ENCODE peak calls at places on chromosomes 1 and 21, in five cellular contexts. Z is mesenchymal stem cell, V is endodermal cell, K is IMR-90, A is fibroblast of lung. F is an unnamed sample.

GRCh38 chr1:35184495-35185199 is 8.3 kb downstream of the SFPQ start:
- DNase-seq in Z (no peak), V (no peak), K (no peak), A (no peak), F (no peak)

GRCh38 chr1:70836456-70836855 is 211.2 kb downstream of the PTGER3 start:
- DNase-seq in Z (no peak), V (no peak), K (no peak), A (no peak), F (no peak)

GRCh38 chr1:220983877-220984635 is 104.8 kb downstream of the HLX start:
- DNase-seq in Z (no peak), V (peak; percentile 84), K (no peak), A (no peak), F (no peak)

GRCh38 chr1:22710688-22711024 is at the start of gene EPHB2:
- DNase-seq in Z (peak; percentile 53), V (peak; percentile 76), K (peak; percentile 39), A (peak; percentile 28), F (no peak)

GRCh38 chr1:147919881-147920280 is 8.3 kb upstream of the GPR89B start:
- DNase-seq in Z (no peak), V (no peak), K (peak; percentile 4), A (no peak), F (no peak)

GRCh38 chr1:46466477-46467182 is 23.0 kb upstream of the DMBX1 start:
- DNase-seq in Z (peak; percentile 17), V (peak; percentile 93), K (no peak), A (no peak), F (peak; percentile 81)

GRCh38 chr1:36365310-36365895 is 20.3 kb downstream of the STK40 start:
- DNase-seq in Z (peak; percentile 48), V (no peak), K (peak; percentile 67), A (peak; percentile 74), F (no peak)

GRCh38 chr1:63983391-63984256 is 209.8 kb downstream of the ROR1 start:
- DNase-seq in Z (no peak), V (no peak), K (no peak), A (no peak), F (no peak)

GRCh38 chr21:34159617-34159883 is 86.2 kb downstream of the MRPS6 start:
- DNase-seq in Z (no peak), V (no peak), K (no peak), A (no peak), F (no peak)

GRCh38 chr1:234069760-234070159 is 165.3 kb downstream of the SLC35F3 start:
- DNase-seq in Z (no peak), V (peak; percentile 57), K (no peak), A (no peak), F (no peak)

GRCh38 chr1:96863449-96863848 is 141.9 kb downstream of the PTBP2 start:
- DNase-seq in Z (peak; percentile 63), V (no peak), K (no peak), A (no peak), F (no peak)

GRCh38 chr1:48674641-48675040 is 102.0 kb downstream of the BEND5 start:
- DNase-seq in Z (no peak), V (no peak), K (peak; percentile 35), A (peak; percentile 63), F (no peak)

GRCh38 chr1:58818075-58818474 is 34.2 kb upstream of the JUN start:
- DNase-seq in Z (peak; percentile 38), V (no peak), K (peak; percentile 97), A (peak; percentile 84), F (no peak)

GRCh38 chr1:78607944-78608343 is 12.3 kb upstream of the IFI44L start:
- DNase-seq in Z (no peak), V (peak; percentile 58), K (no peak), A (no peak), F (no peak)

GRCh38 chr1:171655215-171656116 is 3.0 kb upstream of the MYOC start:
- DNase-seq in Z (peak; percentile 43), V (peak; percentile 96), K (peak; percentile 48), A (peak; percentile 66), F (peak; percentile 90)

GRCh38 chr1:150577557-150578277 is 1.7 kb downstream of the MCL1 start:
- DNase-seq in Z (peak; percentile 55), V (no peak), K (peak; percentile 43), A (peak; percentile 78), F (no peak)

GRCh38 chr1:29519733-29520132 is 283.4 kb downstream of the PTPRU start:
- DNase-seq in Z (no peak), V (no peak), K (no peak), A (no peak), F (no peak)

GRCh38 chr1:212670882-212671281 is 28.8 kb downstream of the BATF3 start:
- DNase-seq in Z (no peak), V (no peak), K (no peak), A (no peak), F (no peak)

GRCh38 chr1:54866801-54867716 is 19.9 kb downstream of the DHCR24 start:
- DNase-seq in Z (no peak), V (peak; percentile 40), K (no peak), A (no peak), F (no peak)

GRCh38 chr1:53134042-53134485 is 8.4 kb downstream of the SLC1A7 start:
- DNase-seq in Z (no peak), V (peak; percentile 24), K (no peak), A (no peak), F (no peak)

GRCh38 chr1:9121891-9122409 is 7.0 kb downstream of the GPR157 start:
- DNase-seq in Z (no peak), V (no peak), K (no peak), A (no peak), F (peak; percentile 51)

GRCh38 chr21:16454371-16454770 is 724.6 kb downstream of the USP25 start:
- DNase-seq in Z (peak; percentile 0), V (no peak), K (no peak), A (peak; percentile 42), F (no peak)

GRCh38 chr1:36889846-36890245 is 144.5 kb downstream of the GRIK3 start:
- DNase-seq in Z (no peak), V (peak; percentile 17), K (no peak), A (no peak), F (no peak)

GRCh38 chr1:207672525-207673130 is 27.7 kb downstream of the CR1L start:
- DNase-seq in Z (peak; percentile 21), V (peak; percentile 78), K (peak; percentile 21), A (peak; percentile 57), F (no peak)

GRCh38 chr1:55040083-55040952 is 970 bp downstream of the PCSK9 start:
- DNase-seq in Z (no peak), V (peak; percentile 68), K (no peak), A (peak; percentile 28), F (no peak)

GRCh38 chr1:200739499-200740290 is 1.0 kb downstream of the CAMSAP2 start:
- DNase-seq in Z (peak; percentile 33), V (no peak), K (no peak), A (no peak), F (no peak)

GRCh38 chr1:200737647-200738296 is 921 bp upstream of the CAMSAP2 start:
- DNase-seq in Z (no peak), V (no peak), K (no peak), A (no peak), F (no peak)

GRCh38 chr1:200738348-200738732 is 353 bp upstream of the CAMSAP2 start:
- DNase-seq in Z (no peak), V (no peak), K (no peak), A (no peak), F (no peak)

GRCh38 chr1:200740291-200741212 is 1.9 kb downstream of the CAMSAP2 start:
- DNase-seq in Z (peak; percentile 19), V (no peak), K (peak; percentile 27), A (peak; percentile 35), F (no peak)

GRCh38 chr1:200738733-200739498 is at the start of gene CAMSAP2:
- DNase-seq in Z (peak; percentile 92), V (peak; percentile 95), K (peak; percentile 86), A (peak; percentile 90), F (peak; percentile 97)
- H3K4me3 ChIP-seq in Z (peak within 1 kb of the TSS; percentile 89), V (peak within 1 kb of the TSS; percentile 99), K (peak within 1 kb of the TSS; percentile 96), A (peak within 1 kb of the TSS; percentile 97), F (peak within 1 kb of the TSS; percentile 89)

GRCh38 chr1:2544875-2545638 is 11.1 kb upstream of the TNFRSF14 start:
- DNase-seq in Z (no peak), V (peak; percentile 66), K (no peak), A (no peak), F (no peak)
- H3K9ac ChIP-seq in Z (no peak overlapping the region), V (no peak overlapping the region), K (no peak overlapping the region), A (no peak overlapping the region), F (no peak overlapping the region)

DNA sequence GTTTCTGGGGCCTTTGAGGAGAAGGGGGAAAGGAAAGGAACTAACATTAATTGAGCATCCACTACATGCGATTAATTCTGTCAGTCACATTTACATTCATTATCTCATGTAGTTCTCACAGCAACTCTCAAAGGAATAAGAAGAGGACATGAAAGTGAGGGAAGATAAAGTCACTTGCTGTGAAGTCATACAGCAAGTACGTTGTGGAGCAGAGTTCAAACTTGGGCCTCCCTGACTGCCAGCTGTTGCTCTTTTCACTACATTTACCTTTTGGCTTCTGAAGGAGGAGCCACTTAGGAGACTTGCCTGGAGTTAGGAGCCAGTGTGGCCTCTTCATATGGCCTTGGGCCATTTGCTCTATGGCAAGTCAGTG is 6.2 kb downstream of the ZNF691 start:
- DNase-seq in Z (peak; percentile 8), V (no peak), K (peak; percentile 41), A (no peak), F (no peak)
- H3K27ac ChIP-seq in Z (no peak overlapping the region), V (no peak overlapping the region), K (no peak overlapping the region), A (no peak overlapping the region), F (no peak overlapping the region)

DNA sequence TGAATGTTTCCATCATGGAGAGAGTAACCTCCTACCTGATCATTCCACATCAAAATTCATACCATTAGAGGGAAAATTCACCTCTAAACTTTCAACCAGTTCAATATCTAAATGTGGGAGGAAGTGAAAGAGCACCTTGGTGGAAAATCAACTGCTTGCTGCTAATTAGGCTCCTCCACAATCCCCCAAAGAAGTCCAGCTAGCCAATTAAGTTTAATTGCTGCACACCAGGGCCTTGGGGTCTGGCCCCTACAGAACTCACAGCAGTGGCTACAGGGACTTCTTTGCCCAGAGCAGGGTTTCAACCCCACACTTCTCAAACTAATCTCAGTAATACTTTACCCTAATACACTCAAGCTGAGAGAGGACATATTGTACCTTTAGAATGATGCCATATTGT is 62.1 kb downstream of the RGS21 start:
- DNase-seq in Z (no peak), V (no peak), K (no peak), A (no peak), F (no peak)
- H3K4me3 ChIP-seq in Z (no peak overlapping the region), V (no peak overlapping the region), K (no peak overlapping the region), A (no peak overlapping the region), F (no peak overlapping the region)

GRCh38 chr1:109335091-109335490 is 28.3 kb upstream of the MYBPHL start:
- DNase-seq in Z (no peak), V (no peak), K (no peak), A (no peak), F (no peak)
- H3K9ac ChIP-seq in Z (no peak overlapping the region), V (no peak overlapping the region), K (no peak overlapping the region), A (no peak overlapping the region), F (no peak overlapping the region)

F was measured in kidney.